ENCODE peak calls at places on chromosomes 4 and X, in six cellular contexts. L, J, F, V, G and B are unnamed samples.

GRCh38 chr4:85953651-85954018 is 406.2 kb downstream of the MAPK10 start:
- DNase-seq in L (no peak), J (peak; percentile 35), F (no peak), V (no peak), G (no peak), B (no peak)

GRCh38 chr4:70559216-70559830 is 32.7 kb upstream of the AMBN start:
- DNase-seq in L (peak; percentile 7), J (peak; percentile 64), F (no peak), V (no peak), G (peak; percentile 3), B (no peak)

GRCh38 chr4:72394264-72394663 is 174.8 kb downstream of the ADAMTS3 start:
- DNase-seq in L (no peak), J (no peak), F (no peak), V (no peak), G (no peak), B (no peak)

GRCh38 chr4:113222006-113222405 is 172.6 kb downstream of the ANK2 start:
- DNase-seq in L (no peak), J (peak; percentile 31), F (no peak), V (no peak), G (no peak), B (no peak)

GRCh38 chr4:85966308-85966882 is 393.5 kb downstream of the MAPK10 start:
- DNase-seq in L (no peak), J (peak; percentile 62), F (no peak), V (no peak), G (no peak), B (no peak)

GRCh38 chr4:8747896-8748575 is 123.6 kb downstream of the HMX1 start:
- DNase-seq in L (no peak), J (no peak), F (no peak), V (no peak), G (no peak), B (no peak)

GRCh38 chrX:150324919-150325318 is 38.2 kb upstream of the MAMLD1 start:
- DNase-seq in L (no peak), J (peak; percentile 4), F (no peak), V (no peak), G (no peak), B (no peak)

GRCh38 chrX:135536883-135537282 is 16.4 kb downstream of the INTS6L start:
- DNase-seq in L (no peak), J (no peak), F (no peak), V (no peak), G (no peak), B (no peak)

GRCh38 chrX:118356154-118356701 is 10.3 kb downstream of the WDR44 start:
- DNase-seq in L (no peak), J (peak; percentile 18), F (no peak), V (no peak), G (no peak), B (no peak)

GRCh38 chrX:132219343-132219768 is at the start of gene RAP2C:
- DNase-seq in L (peak; percentile 34), J (peak; percentile 61), F (peak; percentile 32), V (no peak), G (peak; percentile 13), B (peak; percentile 47)

GRCh38 chrX:2463973-2464676 is 36.7 kb downstream of the DHRSX start:
- DNase-seq in L (no peak), J (no peak), F (no peak), V (no peak), G (no peak), B (no peak)

GRCh38 chrX:9884031-9884779 is 83.0 kb upstream of the CLDN34 start:
- DNase-seq in L (no peak), J (no peak), F (no peak), V (no peak), G (no peak), B (no peak)

GRCh38 chrX:75273483-75273882 is 402 bp upstream of the UPRT start:
- DNase-seq in L (no peak), J (no peak), F (no peak), V (peak; percentile 0), G (no peak), B (no peak)

GRCh38 chr4:80529021-80529420 is 193.5 kb downstream of the CFAP299 start:
- DNase-seq in L (no peak), J (peak; percentile 51), F (no peak), V (no peak), G (no peak), B (no peak)

GRCh38 chr4:124432500-124432899 is 280.0 kb downstream of the ANKRD50 start:
- DNase-seq in L (no peak), J (peak; percentile 50), F (no peak), V (no peak), G (peak; percentile 21), B (no peak)

GRCh38 chr4:151569650-151570049 is 160.7 kb downstream of the FHIP1A start:
- DNase-seq in L (no peak), J (no peak), F (no peak), V (no peak), G (no peak), B (no peak)

GRCh38 chr4:87053064-87053693 is 118.4 kb downstream of the AFF1 start:
- DNase-seq in L (no peak), J (no peak), F (no peak), V (no peak), G (no peak), B (no peak)

GRCh38 chr4:14810121-14810520 is 192.2 kb upstream of the CPEB2 start:
- DNase-seq in L (no peak), J (no peak), F (no peak), V (no peak), G (no peak), B (no peak)

GRCh38 chrX:47361538-47362511 is 8.6 kb upstream of the ZNF157 start:
- DNase-seq in L (no peak), J (peak; percentile 89), F (no peak), V (no peak), G (peak; percentile 79), B (no peak)

GRCh38 chr4:138199568-138200235 is 42.4 kb downstream of the SLC7A11 start:
- DNase-seq in L (no peak), J (peak; percentile 40), F (no peak), V (no peak), G (no peak), B (no peak)

GRCh38 chrX:24833695-24834094 is 140.0 kb downstream of the POLA1 start:
- DNase-seq in L (no peak), J (no peak), F (no peak), V (no peak), G (no peak), B (no peak)

GRCh38 chrX:120310861-120311631 is at the start of gene TMEM255A:
- DNase-seq in L (no peak), J (no peak), F (no peak), V (no peak), G (no peak), B (no peak)

GRCh38 chr4:80309301-80310004 is 26.1 kb upstream of the CFAP299 start:
- DNase-seq in L (no peak), J (peak; percentile 95), F (no peak), V (no peak), G (peak; percentile 72), B (no peak)

GRCh38 chrX:37454537-37455285 is 105.5 kb downstream of the PRRG1 start:
- DNase-seq in L (no peak), J (peak; percentile 52), F (no peak), V (no peak), G (no peak), B (no peak)

GRCh38 chrX:7272301-7272700 is 124.3 kb upstream of the PUDP start:
- DNase-seq in L (no peak), J (peak; percentile 10), F (no peak), V (no peak), G (no peak), B (no peak)

GRCh38 chrX:73400136-73400748 is 46.6 kb upstream of the CDX4 start:
- DNase-seq in L (no peak), J (no peak), F (no peak), V (no peak), G (no peak), B (no peak)

GRCh38 chr4:156146581-156146980 is 192.9 kb upstream of the CTSO start:
- DNase-seq in L (no peak), J (no peak), F (no peak), V (no peak), G (no peak), B (no peak)

GRCh38 chr4:2500547-2500946 is 31.6 kb downstream of the RNF4 start:
- DNase-seq in L (no peak), J (no peak), F (no peak), V (no peak), G (no peak), B (no peak)

GRCh38 chr4:8851321-8852117 is 20.1 kb downstream of the HMX1 start:
- DNase-seq in L (no peak), J (no peak), F (no peak), V (no peak), G (no peak), B (no peak)

GRCh38 chrX:71214604-71215334 is 8.3 kb upstream of the GJB1 start:
- DNase-seq in L (no peak), J (no peak), F (no peak), V (no peak), G (no peak), B (no peak)

GRCh38 chrX:120453985-120454384 is 15.1 kb downstream of the LAMP2 start:
- DNase-seq in L (no peak), J (peak; percentile 21), F (no peak), V (no peak), G (no peak), B (no peak)

GRCh38 chr4:183098080-183098722 is 856 bp upstream of the WWC2 start:
- DNase-seq in L (no peak), J (peak; percentile 40), F (no peak), V (no peak), G (no peak), B (peak; percentile 9)